ENCODE peak calls at places on chromosomes 7 and 10, in six cellular contexts. S, O, U, T, W and B are unnamed samples.

GRCh38 chr7:50851451-50851850 is 68.8 kb upstream of the GRB10 start:
- DNase-seq in S (no peak), O (no peak), U (no peak), T (peak), W (no peak), B (no peak)

GRCh38 chr10:123643315-123643714 is 22.8 kb upstream of the GPR26 start:
- DNase-seq in S (no peak), O (peak), U (no peak), T (no peak), W (no peak), B (no peak)

GRCh38 chr10:58436071-58436470 is 50.9 kb downstream of the TFAM start:
- DNase-seq in S (no peak), O (no peak), U (no peak), T (peak), W (no peak), B (no peak)

GRCh38 chr10:112949875-112950507 is at the start of gene TCF7L2:
- DNase-seq in S (peak), O (peak), U (peak), T (peak), W (peak), B (peak)

GRCh38 chr10:49611815-49612512 is 1.9 kb downstream of the SLC18A3 start:
- DNase-seq in S (no peak), O (no peak), U (no peak), T (no peak), W (peak), B (no peak)

GRCh38 chr7:22801907-22802306 is 20.7 kb downstream of the TOMM7 start:
- DNase-seq in S (no peak), O (no peak), U (no peak), T (peak), W (no peak), B (no peak)

GRCh38 chr7:80929619-80930018 is 10.8 kb upstream of the SEMA3C start:
- DNase-seq in S (no peak), O (no peak), U (no peak), T (peak), W (no peak), B (no peak)

GRCh38 chr7:46352335-46352954 is 431.4 kb upstream of the IGFBP3 start:
- DNase-seq in S (peak), O (peak), U (peak), T (peak), W (no peak), B (peak)

GRCh38 chr7:67407351-67407750 is 410.7 kb downstream of the TYW1 start:
- DNase-seq in S (no peak), O (no peak), U (no peak), T (no peak), W (no peak), B (no peak)

GRCh38 chr10:47317251-47317650 is 5.0 kb upstream of the GDF2 start:
- DNase-seq in S (no peak), O (no peak), U (no peak), T (no peak), W (peak), B (no peak)

GRCh38 chr7:95684037-95684436 is 87.7 kb upstream of the PDK4 start:
- DNase-seq in S (no peak), O (no peak), U (no peak), T (no peak), W (no peak), B (peak)

GRCh38 chr7:127107601-127108007 is 145.1 kb downstream of the GRM8 start:
- DNase-seq in S (peak), O (peak), U (peak), T (peak), W (no peak), B (peak)